ENCODE peak calls at places on chromosomes 11 and 22, in four cellular contexts. One of them, this sample, is unnamed.

GRCh38 chr11:48055292-48056132 is 75.2 kb downstream of the PTPRJ start:
- DNase-seq in H9: no peak
- DNase-seq in mesendoderm: no peak
- DNase-seq in H1: no peak
- DNase-seq in this sample: peak; percentile 47

GRCh38 chr11:107898270-107898669 is 30.0 kb upstream of the RAB39A start:
- DNase-seq in H9: no peak
- DNase-seq in mesendoderm: peak; percentile 51
- DNase-seq in H1: no peak
- DNase-seq in this sample: peak; percentile 63

GRCh38 chr11:6609502-6610015 is 2.5 kb downstream of the TAF10 start:
- DNase-seq in H9: peak; percentile 2
- DNase-seq in mesendoderm: no peak
- DNase-seq in H1: no peak
- DNase-seq in this sample: no peak

GRCh38 chr11:11146830-11147229 is 206.2 kb downstream of the CSNK2A3 start:
- DNase-seq in H9: no peak
- DNase-seq in mesendoderm: no peak
- DNase-seq in H1: no peak
- DNase-seq in this sample: no peak

GRCh38 chr11:91851908-91852307 is 372.7 kb upstream of the FAT3 start:
- DNase-seq in H9: no peak
- DNase-seq in mesendoderm: no peak
- DNase-seq in H1: no peak
- DNase-seq in this sample: no peak

GRCh38 chr11:14500181-14500651 is 605 bp upstream of the COPB1 start:
- DNase-seq in H9: no peak
- DNase-seq in mesendoderm: peak; percentile 55
- DNase-seq in H1: no peak
- DNase-seq in this sample: peak; percentile 68

GRCh38 chr11:14414470-14415461 is 55.8 kb upstream of the RRAS2 start:
- DNase-seq in H9: no peak
- DNase-seq in mesendoderm: peak; percentile 56
- DNase-seq in H1: no peak
- DNase-seq in this sample: peak; percentile 55

GRCh38 chr11:127098684-127099083 is 98.1 kb upstream of the KIRREL3 start:
- DNase-seq in H9: peak; percentile 49
- DNase-seq in mesendoderm: peak; percentile 54
- DNase-seq in H1: no peak
- DNase-seq in this sample: no peak

GRCh38 chr11:6095798-6096197 is 11.7 kb upstream of the OR56B4 start:
- DNase-seq in H9: no peak
- DNase-seq in mesendoderm: no peak
- DNase-seq in H1: no peak
- DNase-seq in this sample: no peak

GRCh38 chr11:100562102-100562501 is 125.0 kb upstream of the ARHGAP42 start:
- DNase-seq in H9: no peak
- DNase-seq in mesendoderm: no peak
- DNase-seq in H1: no peak
- DNase-seq in this sample: peak; percentile 86

GRCh38 chr22:22981670-22982571 is 88.4 kb upstream of the GNAZ start:
- DNase-seq in H9: no peak
- DNase-seq in mesendoderm: peak; percentile 20
- DNase-seq in H1: no peak
- DNase-seq in this sample: no peak

GRCh38 chr11:119774180-119774763 is 45.3 kb upstream of the NECTIN1 start:
- DNase-seq in H9: peak; percentile 52
- DNase-seq in mesendoderm: peak; percentile 72
- DNase-seq in H1: no peak
- DNase-seq in this sample: peak; percentile 13

GRCh38 chr11:122852071-122852831 is 14.0 kb downstream of the CRTAM start:
- DNase-seq in H9: no peak
- DNase-seq in mesendoderm: no peak
- DNase-seq in H1: no peak
- DNase-seq in this sample: peak; percentile 53

GRCh38 chr22:31244044-31244942 is 32.2 kb downstream of the LIMK2 start:
- DNase-seq in H9: peak; percentile 83
- DNase-seq in mesendoderm: peak; percentile 97
- DNase-seq in H1: no peak
- DNase-seq in this sample: peak; percentile 80

GRCh38 chr11:74686792-74687191 is 44.4 kb downstream of the CHRDL2 start:
- DNase-seq in H9: no peak
- DNase-seq in mesendoderm: no peak
- DNase-seq in H1: no peak
- DNase-seq in this sample: peak; percentile 82

GRCh38 chr11:87260811-87261210 is 223.1 kb downstream of the TMEM135 start:
- DNase-seq in H9: no peak
- DNase-seq in mesendoderm: no peak
- DNase-seq in H1: no peak
- DNase-seq in this sample: no peak

GRCh38 chr11:61820174-61820573 is 3.4 kb upstream of the FADS1 start:
- DNase-seq in H9: no peak
- DNase-seq in mesendoderm: no peak
- DNase-seq in H1: no peak
- DNase-seq in this sample: peak; percentile 65

GRCh38 chr11:75184757-75185156 is 33.9 kb downstream of the SLCO2B1 start:
- DNase-seq in H9: no peak
- DNase-seq in mesendoderm: peak; percentile 59
- DNase-seq in H1: no peak
- DNase-seq in this sample: no peak

GRCh38 chr11:13283636-13284035 is 6.0 kb downstream of the BMAL1 start:
- DNase-seq in H9: peak; percentile 81
- DNase-seq in mesendoderm: peak; percentile 85
- DNase-seq in H1: peak; percentile 62
- DNase-seq in this sample: no peak

GRCh38 chr11:67268036-67268683 is 1.9 kb downstream of the GRK2 start:
- DNase-seq in H9: no peak
- DNase-seq in mesendoderm: no peak
- DNase-seq in H1: no peak
- DNase-seq in this sample: no peak

GRCh38 chr11:79487412-79487811 is 46.6 kb upstream of the TENM4 start:
- DNase-seq in H9: no peak
- DNase-seq in mesendoderm: no peak
- DNase-seq in H1: no peak
- DNase-seq in this sample: no peak

GRCh38 chr11:109914038-109914437 is 179.2 kb upstream of the ZC3H12C start:
- DNase-seq in H9: no peak
- DNase-seq in mesendoderm: peak; percentile 56
- DNase-seq in H1: no peak
- DNase-seq in this sample: no peak

GRCh38 chr22:20018001-20018400 is 1.4 kb upstream of the ARVCF start:
- DNase-seq in H9: no peak
- DNase-seq in mesendoderm: no peak
- DNase-seq in H1: no peak
- DNase-seq in this sample: no peak

GRCh38 chr11:30346068-30346688 is 23.3 kb downstream of the ARL14EP start:
- DNase-seq in H9: no peak
- DNase-seq in mesendoderm: peak; percentile 63
- DNase-seq in H1: no peak
- DNase-seq in this sample: peak; percentile 62

GRCh38 chr22:35214968-35215367 is 42.3 kb upstream of the HMGXB4 start:
- DNase-seq in H9: no peak
- DNase-seq in mesendoderm: no peak
- DNase-seq in H1: no peak
- DNase-seq in this sample: no peak

GRCh38 chr11:66326261-66327111 is 9.6 kb upstream of the CD248 start:
- DNase-seq in H9: no peak
- DNase-seq in mesendoderm: no peak
- DNase-seq in H1: peak; percentile 52
- DNase-seq in this sample: no peak

GRCh38 chr11:65430406-65431217 is 8.0 kb downstream of the NEAT1 start:
- DNase-seq in H9: no peak
- DNase-seq in mesendoderm: no peak
- DNase-seq in H1: no peak
- DNase-seq in this sample: peak; percentile 69

GRCh38 chr22:43239102-43239875 is 52.4 kb upstream of the TTLL12 start:
- DNase-seq in H9: no peak
- DNase-seq in mesendoderm: no peak
- DNase-seq in H1: no peak
- DNase-seq in this sample: no peak
- H3K56ac ChIP-seq in H9: no peak overlapping the region
- H3K56ac ChIP-seq in mesendoderm: no peak overlapping the region
- H3K56ac ChIP-seq in H1: no peak overlapping the region
- H3K56ac ChIP-seq in this sample: no peak overlapping the region

GRCh38 chr11:114438303-114438702 is 964 bp upstream of the REXO2 start:
- DNase-seq in H9: peak; percentile 39
- DNase-seq in mesendoderm: peak; percentile 97
- DNase-seq in H1: no peak
- DNase-seq in this sample: peak; percentile 4

GRCh38 chr11:114441921-114442320 is 2.7 kb downstream of the REXO2 start:
- DNase-seq in H9: no peak
- DNase-seq in mesendoderm: no peak
- DNase-seq in H1: no peak
- DNase-seq in this sample: no peak

GRCh38 chr11:114440971-114441810 is 1.9 kb downstream of the REXO2 start:
- DNase-seq in H9: no peak
- DNase-seq in mesendoderm: no peak
- DNase-seq in H1: no peak
- DNase-seq in this sample: no peak

GRCh38 chr11:114440121-114440860 is 1.0 kb downstream of the REXO2 start:
- DNase-seq in H9: no peak
- DNase-seq in mesendoderm: peak; percentile 43
- DNase-seq in H1: no peak
- DNase-seq in this sample: peak; percentile 29

GRCh38 chr11:114439229-114440120 is at the start of gene REXO2:
- DNase-seq in H9: peak; percentile 95
- DNase-seq in mesendoderm: peak; percentile 98
- DNase-seq in H1: peak; percentile 90
- DNase-seq in this sample: peak; percentile 93
- H3K4me1 ChIP-seq in H9: peaks cover 4% of the 10 kb centered on the region
- H3K4me1 ChIP-seq in mesendoderm: peaks cover 8% of the 10 kb centered on the region
- H3K4me1 ChIP-seq in H1: peaks cover 8% of the 10 kb centered on the region
- H3K4me1 ChIP-seq in this sample: peaks cover 5% of the 10 kb centered on the region

GRCh38 chr11:132049205-132049604 is 678.8 kb downstream of the NTM start:
- DNase-seq in H9: no peak
- DNase-seq in mesendoderm: no peak
- DNase-seq in H1: no peak
- DNase-seq in this sample: no peak
- H3K56ac ChIP-seq in H9: no peak overlapping the region
- H3K56ac ChIP-seq in mesendoderm: no peak overlapping the region
- H3K56ac ChIP-seq in H1: no peak overlapping the region
- H3K56ac ChIP-seq in this sample: no peak overlapping the region

DNA sequence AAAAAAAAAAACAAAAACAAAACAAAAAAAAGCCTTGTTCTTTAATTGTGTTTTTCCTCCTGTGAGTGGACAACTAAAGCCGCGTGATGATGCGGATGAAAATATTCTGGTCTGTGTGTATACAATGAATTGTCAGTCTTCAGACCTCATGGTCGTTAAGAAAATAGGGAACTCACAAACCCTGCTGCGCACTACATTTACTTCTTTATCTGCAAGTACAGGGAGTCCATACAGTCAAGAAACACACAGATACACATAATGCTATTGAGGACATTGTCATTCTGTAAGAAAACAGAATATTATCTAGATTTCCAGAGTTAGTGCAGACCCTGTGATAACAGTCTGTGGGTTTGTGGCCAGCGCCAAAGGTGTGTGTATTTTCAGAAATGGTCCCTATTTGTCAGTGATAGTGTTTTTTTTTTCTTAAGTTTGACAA is 17.3 kb upstream of the ADSL start:
- DNase-seq in H9: no peak
- DNase-seq in mesendoderm: no peak
- DNase-seq in H1: no peak
- DNase-seq in this sample: no peak
- H3K4me1 ChIP-seq in H9: peaks cover 7% of the 10 kb centered on the region
- H3K4me1 ChIP-seq in mesendoderm: peaks cover 3% of the 10 kb centered on the region
- H3K4me1 ChIP-seq in H1: peaks cover 26% of the 10 kb centered on the region
- H3K4me1 ChIP-seq in this sample: peaks cover 10% of the 10 kb centered on the region

DNA sequence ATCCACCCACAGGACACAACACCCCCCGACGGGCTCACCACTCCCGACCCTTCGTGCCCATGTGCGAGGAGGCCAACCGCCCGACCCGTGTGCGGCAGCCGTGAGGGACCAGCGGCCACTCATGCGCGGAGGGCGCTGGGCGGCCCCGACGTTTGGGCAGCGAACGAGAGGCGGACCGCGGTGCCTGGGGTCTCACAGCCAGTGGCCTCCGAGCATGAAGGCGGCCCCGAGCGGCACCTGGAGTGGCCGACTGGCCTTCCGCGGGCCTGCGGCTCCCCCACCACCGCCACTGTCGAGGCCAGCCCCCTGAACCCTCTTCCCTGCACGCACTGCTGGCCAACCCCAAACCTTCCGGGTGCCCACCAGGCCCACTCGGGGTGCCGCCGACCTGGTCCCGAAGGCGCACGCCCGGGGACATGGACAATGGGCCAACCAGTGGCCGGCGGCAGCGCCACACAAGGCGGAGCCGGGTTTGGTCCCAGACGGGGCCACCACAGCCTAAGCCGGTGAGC is 4274.9 kb upstream of the OR11H1 start:
- DNase-seq in H9: peak; percentile 6
- DNase-seq in mesendoderm: no peak
- DNase-seq in H1: no peak
- DNase-seq in this sample: no peak
- H3K56ac ChIP-seq in H9: no peak overlapping the region
- H3K56ac ChIP-seq in mesendoderm: no peak overlapping the region
- H3K56ac ChIP-seq in H1: no peak overlapping the region
- H3K56ac ChIP-seq in this sample: no peak overlapping the region

GRCh38 chr22:38163844-38164577 is 17.6 kb downstream of the PLA2G6 start:
- DNase-seq in H9: no peak
- DNase-seq in mesendoderm: no peak
- DNase-seq in H1: no peak
- DNase-seq in this sample: no peak

GRCh38 chr22:38165929-38166593 is 15.6 kb downstream of the PLA2G6 start:
- DNase-seq in H9: no peak
- DNase-seq in mesendoderm: no peak
- DNase-seq in H1: no peak
- DNase-seq in this sample: no peak

GRCh38 chr22:38162881-38163843 is 18.5 kb downstream of the PLA2G6 start:
- DNase-seq in H9: no peak
- DNase-seq in mesendoderm: no peak
- DNase-seq in H1: no peak
- DNase-seq in this sample: no peak

GRCh38 chr22:38167988-38168407 is 13.6 kb downstream of the PLA2G6 start:
- DNase-seq in H9: no peak
- DNase-seq in mesendoderm: no peak
- DNase-seq in H1: no peak
- DNase-seq in this sample: no peak

GRCh38 chr22:38164578-38164953 is 17.1 kb downstream of the PLA2G6 start:
- DNase-seq in H9: no peak
- DNase-seq in mesendoderm: no peak
- DNase-seq in H1: no peak
- DNase-seq in this sample: no peak
- H3K4me1 ChIP-seq in H9: no peaks in the 10 kb centered on the region
- H3K4me1 ChIP-seq in mesendoderm: no peaks in the 10 kb centered on the region
- H3K4me1 ChIP-seq in H1: no peaks in the 10 kb centered on the region
- H3K4me1 ChIP-seq in this sample: peaks cover 6% of the 10 kb centered on the region

GRCh38 chr22:44892803-44893730 is 116.7 kb downstream of the PHF21B start:
- DNase-seq in H9: no peak
- DNase-seq in mesendoderm: no peak
- DNase-seq in H1: no peak
- DNase-seq in this sample: no peak
- H3K56ac ChIP-seq in H9: no peak overlapping the region
- H3K56ac ChIP-seq in mesendoderm: no peak overlapping the region
- H3K56ac ChIP-seq in H1: no peak overlapping the region
- H3K56ac ChIP-seq in this sample: no peak overlapping the region

GRCh38 chr11:2389344-2390026 is 11.1 kb upstream of the TSSC4 start:
- DNase-seq in H9: no peak
- DNase-seq in mesendoderm: peak; percentile 59
- DNase-seq in H1: no peak
- DNase-seq in this sample: no peak
- H3K4me1 ChIP-seq in H9: no peaks in the 10 kb centered on the region
- H3K4me1 ChIP-seq in mesendoderm: peaks cover 3% of the 10 kb centered on the region
- H3K4me1 ChIP-seq in H1: no peaks in the 10 kb centered on the region
- H3K4me1 ChIP-seq in this sample: peaks cover 39% of the 10 kb centered on the region